ENCODE peak calls at places on chromosome 7, in seven cellular contexts. M is stimulated activated CD8-positive, alpha-beta memory T cell treated with anti-CD3 and anti-CD28 coated beads, Interleukin-15, amount 100 ng/mL, for 4 hours; T is AML-193; P is GM03348; U is GM23248; S is NCI-H1105; F is CD8-positive, alpha-beta memory T cell. R is an unnamed sample.
A peak's percentile ranks its signal among the peaks of the same experiment; 100 is the strongest.

GRCh38 chr7:128755816-128756476 is 16.8 kb downstream of the CALU start:
- DNase-seq in M (no peak), F (no peak), P (peak; percentile 83), U (peak; percentile 98), T (no peak), S (peak; percentile 71), R (peak; percentile 75)

GRCh38 chr7:32088336-32088975 is 18.2 kb upstream of the PDE1C start:
- DNase-seq in U (no peak), S (no peak), T (no peak), M (no peak), F (no peak), P (no peak), R (no peak)

GRCh38 chr7:132464740-132465139 is 111.5 kb downstream of the PLXNA4 start:
- DNase-seq in P (peak; percentile 67), F (no peak), T (no peak), M (no peak), U (peak; percentile 17), S (no peak), R (no peak)

GRCh38 chr7:112150823-112151641 is 55.2 kb downstream of the DOCK4 start:
- DNase-seq in P (no peak), M (no peak), U (peak; percentile 59), T (no peak), F (no peak), S (no peak), R (no peak)

GRCh38 chr7:48424731-48425130 is 253.5 kb downstream of the ABCA13 start:
- DNase-seq in P (peak; percentile 11), F (no peak), U (peak; percentile 16), S (no peak), M (no peak), T (peak; percentile 50), R (no peak)

GRCh38 chr7:139559364-139560105 is 36.0 kb downstream of the CLEC2L start:
- DNase-seq in S (no peak), U (no peak), P (no peak), M (no peak), T (no peak), F (no peak), R (no peak)

GRCh38 chr7:141945356-141945755 is 1.4 kb downstream of the CLEC5A start:
- DNase-seq in P (no peak), U (peak; percentile 72), S (no peak), T (peak; percentile 96), M (no peak), F (no peak), R (no peak)

GRCh38 chr7:100429637-100430449 is at the start of gene MEPCE:
- DNase-seq in T (peak; percentile 88), P (peak; percentile 100), M (peak; percentile 91), F (peak; percentile 93), S (peak; percentile 94), U (peak; percentile 100), R (peak; percentile 94)

GRCh38 chr7:106813705-106814305 is 51.3 kb upstream of the PIK3CG start:
- DNase-seq in F (no peak), P (peak; percentile 31), T (no peak), M (no peak), S (no peak), U (peak; percentile 53), R (no peak)

GRCh38 chr7:23055582-23056178 is 41.8 kb upstream of the HYCC1 start:
- DNase-seq in S (peak; percentile 48), P (peak; percentile 75), T (peak; percentile 75), M (peak; percentile 36), U (peak; percentile 71), F (peak; percentile 32), R (peak; percentile 64)

GRCh38 chr7:5755704-5756131 is 25.7 kb downstream of the RNF216 start:
- DNase-seq in M (no peak), P (peak; percentile 69), T (peak; percentile 18), S (no peak), F (no peak), U (peak; percentile 90), R (peak; percentile 66)